ENCODE peak calls at places on chromosomes 12 and 14, in ten cellular contexts. L, R, B, W, G, D, H, I, A and T are unnamed samples.

GRCh38 chr14:92613008-92613658 is 99.6 kb downstream of the RIN3 start:
- DNase-seq in L (peak), R (no peak), B (no peak), W (peak), G (no peak), D (no peak), H (peak), I (no peak), A (peak), T (no peak)

GRCh38 chr14:69687963-69688649 is 76.7 kb downstream of the SUSD6 start:
- DNase-seq in L (no peak), R (no peak), B (no peak), W (no peak), G (no peak), D (no peak), H (no peak), I (no peak), A (no peak), T (no peak)

GRCh38 chr12:107847430-107847829 is 72.9 kb downstream of the ASCL4 start:
- DNase-seq in L (no peak), R (no peak), B (no peak), W (no peak), G (no peak), D (no peak), H (no peak), I (no peak), A (no peak), T (no peak)

GRCh38 chr12:14693116-14693515 is 3.3 kb downstream of the GUCY2C start:
- DNase-seq in L (no peak), R (no peak), B (no peak), W (no peak), G (no peak), D (no peak), H (no peak), I (no peak), A (no peak), T (no peak)

GRCh38 chr14:39268393-39268792 is 34.7 kb downstream of the MIA2 start:
- DNase-seq in L (no peak), R (peak), B (no peak), W (no peak), G (no peak), D (no peak), H (no peak), I (peak), A (no peak), T (peak)

GRCh38 chr14:92325835-92326234 is 2.9 kb downstream of the SLC24A4 start:
- DNase-seq in L (no peak), R (no peak), B (no peak), W (no peak), G (no peak), D (no peak), H (no peak), I (no peak), A (no peak), T (no peak)

GRCh38 chr12:12015073-12015685 is 55.6 kb upstream of the BCL2L14 start:
- DNase-seq in L (no peak), R (no peak), B (no peak), W (no peak), G (no peak), D (no peak), H (no peak), I (no peak), A (no peak), T (no peak)

GRCh38 chr12:130739571-130739970 is 23.5 kb upstream of the RIMBP2 start:
- DNase-seq in L (no peak), R (no peak), B (no peak), W (no peak), G (no peak), D (no peak), H (no peak), I (no peak), A (no peak), T (no peak)

GRCh38 chr12:33795536-33795935 is 226.8 kb upstream of the ALG10 start:
- DNase-seq in L (no peak), R (peak), B (no peak), W (no peak), G (no peak), D (no peak), H (no peak), I (no peak), A (no peak), T (no peak)

GRCh38 chr12:113903381-113903863 is 62.7 kb downstream of the RBM19 start:
- DNase-seq in L (no peak), R (no peak), B (peak), W (no peak), G (no peak), D (no peak), H (no peak), I (peak), A (no peak), T (peak)

GRCh38 chr14:83384253-83384652 is 1850.6 kb upstream of the SEL1L start:
- DNase-seq in L (no peak), R (no peak), B (no peak), W (no peak), G (no peak), D (no peak), H (no peak), I (no peak), A (no peak), T (no peak)

GRCh38 chr12:40226652-40227051 is 1.9 kb downstream of the LRRK2 start:
- DNase-seq in L (no peak), R (peak), B (peak), W (no peak), G (no peak), D (peak), H (peak), I (peak), A (peak), T (peak)

GRCh38 chr12:117360551-117361311 is 695 bp downstream of the NOS1 start:
- DNase-seq in L (no peak), R (no peak), B (no peak), W (no peak), G (no peak), D (no peak), H (no peak), I (no peak), A (no peak), T (no peak)

GRCh38 chr12:40225337-40225983 is 663 bp downstream of the LRRK2 start:
- DNase-seq in L (no peak), R (no peak), B (no peak), W (no peak), G (no peak), D (no peak), H (no peak), I (no peak), A (no peak), T (no peak)

GRCh38 chr14:76434220-76434619 is 58.3 kb downstream of the ESRRB start:
- DNase-seq in L (no peak), R (no peak), B (no peak), W (no peak), G (no peak), D (no peak), H (no peak), I (no peak), A (no peak), T (no peak)

GRCh38 chr14:68787235-68787727 is 5.6 kb downstream of the ZFP36L1 start:
- DNase-seq in L (no peak), R (peak), B (no peak), W (no peak), G (no peak), D (peak), H (no peak), I (no peak), A (peak), T (no peak)

GRCh38 chr12:321606-322326 is 59.1 kb upstream of the SLC6A13 start:
- DNase-seq in L (no peak), R (no peak), B (no peak), W (no peak), G (no peak), D (no peak), H (no peak), I (peak), A (no peak), T (peak)
- TF ChIP-seq CTCF in L (peak), R (peak), B (peak), W (no peak), G (peak), D (no peak), H (no peak), I (peak), A (no peak), T (peak)

GRCh38 chr14:43001729-43002128 is 1395.1 kb downstream of the LRFN5 start:
- DNase-seq in L (no peak), R (no peak), B (no peak), W (no peak), G (no peak), D (no peak), H (no peak), I (no peak), A (no peak), T (no peak)
- H3K4me3 ChIP-seq in L (no peak), R (no peak), B (no peak), W (no peak), G (no peak), D (no peak), H (no peak), I (no peak), A (no peak), T (no peak)

DNA sequence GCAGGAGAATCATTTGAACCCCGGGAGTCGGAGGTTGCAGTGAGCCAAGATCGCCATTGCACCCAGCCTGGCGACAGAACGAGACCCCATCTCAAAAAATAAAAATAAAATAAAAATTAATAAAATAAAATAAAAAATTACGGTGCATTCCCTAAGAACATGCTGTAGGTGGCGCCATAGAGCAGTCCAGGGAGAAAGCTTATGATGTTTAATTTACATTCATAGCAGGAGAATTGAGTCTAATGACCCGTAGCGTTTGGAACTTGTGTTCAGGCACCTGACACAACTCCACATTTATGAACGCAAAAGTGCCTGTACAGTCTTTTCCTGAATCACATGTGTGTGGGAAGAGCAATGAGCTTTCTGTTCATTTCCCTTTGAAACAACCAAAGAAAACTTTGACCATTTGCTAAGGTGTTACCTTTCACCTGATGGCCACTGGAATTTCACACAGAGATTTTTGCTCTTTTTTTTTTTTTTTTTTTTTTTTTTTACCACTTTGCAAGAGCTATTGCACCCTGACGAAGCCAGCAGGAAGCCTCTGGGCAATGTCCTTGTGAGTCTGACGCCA is 60.6 kb upstream of the KCNA1 start:
- DNase-seq in L (no peak), R (peak), B (no peak), W (no peak), G (no peak), D (no peak), H (no peak), I (peak), A (no peak), T (peak)
- TF ChIP-seq CTCF in L (peak), R (peak), B (peak), W (peak), G (peak), D (peak), H (no peak), I (peak), A (peak), T (peak)

DNA sequence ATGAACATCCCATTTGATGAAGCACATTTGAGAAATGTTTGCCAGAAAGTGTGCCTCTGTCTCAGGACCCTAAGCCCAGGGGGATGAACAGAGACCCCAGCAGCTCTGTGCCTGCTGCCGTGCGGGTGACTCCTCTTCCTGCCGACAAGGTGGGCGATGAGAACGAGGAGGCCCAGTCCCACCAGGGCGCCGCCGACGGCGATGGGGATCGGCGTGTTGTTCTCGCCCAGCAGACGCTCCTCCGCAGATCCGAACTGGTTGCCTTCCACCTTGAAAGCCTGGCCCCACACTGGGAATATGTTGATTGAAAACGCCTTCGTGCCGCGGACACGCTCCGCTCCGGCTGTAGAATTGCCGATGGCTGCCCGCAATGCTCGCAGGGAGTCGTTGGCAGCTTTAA is 44.1 kb downstream of the LRTM2 start:
- DNase-seq in L (no peak), R (no peak), B (no peak), W (no peak), G (no peak), D (no peak), H (no peak), I (no peak), A (no peak), T (no peak)
- H3K4me3 ChIP-seq in L (no peak), R (no peak), B (no peak), W (no peak), G (no peak), D (no peak), H (no peak), I (no peak), A (no peak), T (no peak)

GRCh38 chr14:93986972-93987371 is 10.1 kb upstream of the CCDC197 start:
- DNase-seq in L (peak), R (no peak), B (no peak), W (no peak), G (no peak), D (no peak), H (no peak), I (no peak), A (no peak), T (no peak)

GRCh38 chr14:93984987-93985410 is 8.6 kb upstream of the ASB2 start:
- DNase-seq in L (peak), R (peak), B (peak), W (peak), G (no peak), D (peak), H (no peak), I (peak), A (peak), T (peak)

GRCh38 chr14:93989939-93990338 is 7.2 kb upstream of the CCDC197 start:
- DNase-seq in L (no peak), R (no peak), B (no peak), W (no peak), G (no peak), D (no peak), H (no peak), I (no peak), A (no peak), T (no peak)

GRCh38 chr14:93987815-93988476 is 9.2 kb upstream of the CCDC197 start:
- DNase-seq in L (no peak), R (no peak), B (no peak), W (no peak), G (no peak), D (no peak), H (no peak), I (no peak), A (no peak), T (no peak)

DNA sequence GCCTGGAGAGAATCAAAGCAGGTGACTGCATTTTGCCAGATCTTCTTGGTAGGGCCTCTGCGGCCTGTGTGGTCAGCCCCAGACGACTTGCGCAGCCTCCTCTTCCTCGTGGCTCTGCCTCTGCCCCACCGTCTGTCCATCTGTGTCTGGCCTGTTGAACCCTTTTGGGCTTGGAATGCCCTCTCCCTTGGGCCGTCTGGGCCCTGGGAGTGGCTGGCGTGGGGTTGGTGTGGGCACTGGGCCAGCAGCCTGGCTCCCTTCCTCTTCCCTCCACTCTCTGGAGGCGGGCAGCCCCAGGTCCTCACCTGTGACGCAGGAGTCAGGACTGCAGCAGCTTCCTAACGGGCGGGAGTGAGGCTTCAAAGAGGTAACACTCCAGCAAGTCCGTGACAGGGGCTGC is 9.7 kb upstream of the CCDC197 start:
- DNase-seq in L (no peak), R (no peak), B (no peak), W (no peak), G (no peak), D (no peak), H (no peak), I (no peak), A (no peak), T (no peak)
- TF ChIP-seq CTCF in L (no peak), R (no peak), B (no peak), W (no peak), G (no peak), D (no peak), H (no peak), I (no peak), A (no peak), T (no peak)

DNA sequence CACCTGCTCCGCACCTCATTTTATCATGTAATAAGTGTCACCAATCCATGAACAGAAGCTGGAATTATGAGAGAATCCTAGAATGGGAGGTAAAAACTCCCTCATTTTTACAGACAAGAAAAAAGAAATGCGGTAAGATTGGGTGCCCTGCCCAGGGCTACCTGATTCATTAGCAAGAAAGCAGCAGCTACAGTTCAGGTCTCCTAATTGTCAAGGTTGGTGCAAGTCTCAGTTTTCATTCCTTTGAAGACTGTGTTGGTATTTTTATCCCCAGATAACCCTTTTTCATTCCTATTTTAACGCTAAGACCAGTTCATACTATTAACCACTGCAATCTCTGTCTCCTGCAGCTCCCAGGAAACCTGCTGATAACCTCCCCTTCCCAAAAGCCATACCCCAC is 6.9 kb downstream of the DUSP6 start:
- DNase-seq in L (no peak), R (no peak), B (no peak), W (no peak), G (no peak), D (no peak), H (no peak), I (no peak), A (no peak), T (no peak)
- H3K4me3 ChIP-seq in L (peak), R (no peak), B (no peak), W (no peak), G (no peak), D (no peak), H (no peak), I (no peak), A (no peak), T (no peak)

GRCh38 chr14:99357151-99357550 is 85.2 kb upstream of the BCL11B start:
- DNase-seq in L (no peak), R (no peak), B (no peak), W (no peak), G (no peak), D (no peak), H (no peak), I (no peak), A (no peak), T (no peak)

GRCh38 chr14:99357856-99358390 is 85.9 kb upstream of the BCL11B start:
- DNase-seq in L (no peak), R (no peak), B (no peak), W (no peak), G (peak), D (no peak), H (no peak), I (no peak), A (no peak), T (no peak)

GRCh38 chr14:99354166-99354875 is 82.3 kb upstream of the BCL11B start:
- DNase-seq in L (no peak), R (no peak), B (no peak), W (no peak), G (no peak), D (no peak), H (no peak), I (no peak), A (no peak), T (no peak)

GRCh38 chr14:99352688-99353280 is 80.8 kb upstream of the BCL11B start:
- DNase-seq in L (no peak), R (no peak), B (no peak), W (no peak), G (no peak), D (no peak), H (no peak), I (no peak), A (no peak), T (no peak)

GRCh38 chr14:99356031-99356430 is 84.0 kb upstream of the BCL11B start:
- DNase-seq in L (no peak), R (no peak), B (no peak), W (no peak), G (no peak), D (no peak), H (no peak), I (no peak), A (no peak), T (no peak)
- TF ChIP-seq CTCF in L (no peak), R (no peak), B (no peak), W (no peak), G (no peak), D (no peak), H (no peak), I (no peak), A (no peak), T (no peak)

GRCh38 chr12:109619002-109619604 is 45.5 kb downstream of the MVK start:
- DNase-seq in L (no peak), R (no peak), B (no peak), W (no peak), G (no peak), D (no peak), H (no peak), I (no peak), A (no peak), T (no peak)

GRCh38 chr12:109618091-109618490 is 44.5 kb downstream of the MVK start:
- DNase-seq in L (no peak), R (no peak), B (no peak), W (no peak), G (no peak), D (no peak), H (no peak), I (no peak), A (no peak), T (no peak)

GRCh38 chr12:109613611-109614455 is 40.2 kb downstream of the MVK start:
- DNase-seq in L (no peak), R (no peak), B (no peak), W (no peak), G (no peak), D (no peak), H (no peak), I (no peak), A (no peak), T (no peak)

GRCh38 chr12:109615556-109616229 is 42.1 kb downstream of the MVK start:
- DNase-seq in L (no peak), R (no peak), B (no peak), W (no peak), G (no peak), D (peak), H (no peak), I (no peak), A (no peak), T (no peak)

GRCh38 chr12:109617496-109617895 is 43.9 kb downstream of the MVK start:
- DNase-seq in L (no peak), R (no peak), B (no peak), W (no peak), G (no peak), D (no peak), H (no peak), I (no peak), A (no peak), T (no peak)
- H3K4me3 ChIP-seq in L (no peak), R (no peak), B (no peak), W (no peak), G (no peak), D (no peak), H (no peak), I (no peak), A (no peak), T (no peak)

GRCh38 chr12:81610955-81611889 is 147.9 kb downstream of the PPFIA2 start:
- DNase-seq in L (no peak), R (no peak), B (no peak), W (no peak), G (no peak), D (no peak), H (no peak), I (peak), A (no peak), T (no peak)
- TF ChIP-seq CTCF in L (peak), R (peak), B (peak), W (no peak), G (peak), D (no peak), H (no peak), I (peak), A (no peak), T (peak)

GRCh38 chr12:9065607-9065856 is 50.2 kb downstream of the A2M start:
- DNase-seq in L (no peak), R (no peak), B (no peak), W (no peak), G (no peak), D (no peak), H (no peak), I (no peak), A (no peak), T (no peak)
- H3K4me3 ChIP-seq in L (peak), R (no peak), B (no peak), W (peak), G (peak), D (peak), H (peak), I (no peak), A (no peak), T (no peak)